ENCODE peak calls at places on chromosomes 4 and X, in ten cellular contexts. K, N, O, R, E, P, U, Z, C and I are unnamed samples.

GRCh38 chr4:40881851-40882250 is 132.1 kb downstream of the NSUN7 start:
- DNase-seq in O (no peak), N (no peak), K (no peak), E (no peak), P (no peak), R (no peak), Z (no peak), C (no peak), U (no peak), I (no peak)

GRCh38 chrX:13670197-13670596 is 17.3 kb downstream of the TCEANC start:
- DNase-seq in O (no peak), P (no peak), Z (no peak), N (no peak), C (no peak), E (no peak), U (no peak), R (no peak), K (no peak), I (no peak)

GRCh38 chr4:142530724-142531123 is 315.4 kb downstream of the INPP4B start:
- DNase-seq in C (no peak), P (no peak), U (no peak), Z (no peak), R (no peak), N (no peak), K (no peak), O (no peak), E (no peak), I (no peak)

GRCh38 chr4:175784986-175785525 is 27.0 kb downstream of the GPM6A start:
- DNase-seq in R (no peak), E (no peak), C (no peak), K (no peak), O (no peak), U (no peak), Z (no peak), N (no peak), P (no peak), I (no peak)

GRCh38 chr4:66974665-66975064 is 570.6 kb downstream of the CENPC start:
- DNase-seq in N (no peak), K (no peak), Z (no peak), R (no peak), U (no peak), E (no peak), O (no peak), C (no peak), P (no peak), I (no peak)

GRCh38 chrX:44529315-44529714 is 13.3 kb downstream of the FUNDC1 start:
- DNase-seq in U (no peak), K (no peak), C (no peak), N (no peak), O (no peak), Z (no peak), P (no peak), R (no peak), E (no peak), I (no peak)

GRCh38 chr4:148575577-148575976 is 133.4 kb upstream of the NR3C2 start:
- DNase-seq in Z (no peak), N (no peak), K (no peak), U (no peak), C (no peak), P (no peak), R (no peak), E (no peak), O (no peak), I (no peak)

GRCh38 chr4:23291139-23291538 is 598.4 kb downstream of the GBA3 start:
- DNase-seq in K (no peak), U (no peak), O (no peak), N (no peak), Z (no peak), P (no peak), E (no peak), R (no peak), C (no peak), I (no peak)

GRCh38 chr4:122009524-122009923 is 57.7 kb upstream of the TRPC3 start:
- DNase-seq in R (no peak), Z (no peak), C (no peak), U (no peak), O (no peak), E (no peak), P (no peak), N (no peak), K (no peak), I (no peak)

GRCh38 chrX:45769919-45770582 is 569.4 kb upstream of the DIPK2B start:
- DNase-seq in K (peak; percentile 33), R (peak; percentile 92), C (peak; percentile 55), O (no peak), N (peak; percentile 53), E (no peak), Z (peak; percentile 99), P (peak; percentile 87), U (no peak), I (no peak)

GRCh38 chr4:26576171-26576829 is 7.6 kb upstream of the TBC1D19 start:
- DNase-seq in R (no peak), O (no peak), N (no peak), Z (no peak), U (no peak), C (no peak), P (no peak), E (no peak), K (no peak), I (no peak)

GRCh38 chrX:121310820-121311219 is 263.4 kb downstream of the GLUD2 start:
- DNase-seq in R (no peak), U (no peak), K (no peak), N (no peak), C (no peak), P (no peak), O (no peak), E (no peak), Z (no peak), I (no peak)

GRCh38 chr4:48047896-48048295 is 31.3 kb downstream of the NIPAL1 start:
- DNase-seq in E (no peak), C (no peak), Z (no peak), K (no peak), U (no peak), N (no peak), P (no peak), R (no peak), O (no peak), I (no peak)

GRCh38 chr4:154687840-154688239 is 56.0 kb upstream of the LRAT start:
- DNase-seq in C (no peak), O (no peak), Z (no peak), E (no peak), R (no peak), N (no peak), U (no peak), P (no peak), K (no peak), I (no peak)

GRCh38 chr4:40976343-40976742 is 226.6 kb downstream of the NSUN7 start:
- DNase-seq in N (no peak), P (no peak), R (no peak), Z (peak; percentile 73), O (no peak), C (peak; percentile 15), K (no peak), E (peak; percentile 46), U (peak; percentile 60), I (peak; percentile 4)

GRCh38 chrX:153636716-153637115 is 10.3 kb upstream of the DUSP9 start:
- DNase-seq in K (no peak), C (no peak), Z (no peak), U (no peak), P (no peak), R (no peak), O (no peak), N (no peak), E (no peak), I (no peak)

GRCh38 chrX:72306851-72307645 is 1.3 kb upstream of the CITED1 start:
- DNase-seq in U (no peak), R (no peak), K (no peak), C (peak; percentile 80), O (peak; percentile 6), Z (peak; percentile 80), P (peak; percentile 73), N (peak; percentile 13), E (peak; percentile 86), I (peak; percentile 86)

GRCh38 chr4:122921971-122922876 is at the start of gene NUDT6:
- DNase-seq in P (peak; percentile 75), R (peak; percentile 92), U (no peak), O (no peak), K (peak; percentile 38), N (peak; percentile 37), Z (peak; percentile 82), E (peak; percentile 74), C (peak; percentile 66), I (peak; percentile 57)

GRCh38 chr4:188308142-188308541 is 168.9 kb downstream of the TRIML1 start:
- DNase-seq in C (no peak), K (no peak), O (no peak), N (no peak), U (no peak), E (no peak), P (no peak), Z (no peak), R (no peak), I (no peak)